ENCODE peak calls at places on chromosomes 7 and 10, in four cellular contexts. One of them, this sample, is unnamed.
A peak's percentile ranks its signal among the peaks of the same experiment; 100 is the strongest.

GRCh38 chr7:118352854-118353453 is 128.4 kb downstream of the ANKRD7 start:
- DNase-seq in uterus: no peak
- DNase-seq in NB4: peak; percentile 87
- DNase-seq in breast epithelium: no peak
- DNase-seq in this sample: no peak

GRCh38 chr7:86975449-86975848 is 84.0 kb downstream of the ELAPOR2 start:
- DNase-seq in uterus: no peak
- DNase-seq in breast epithelium: no peak
- DNase-seq in NB4: no peak
- DNase-seq in this sample: no peak

GRCh38 chr7:117588352-117588794 is 108.5 kb downstream of the CFTR start:
- DNase-seq in NB4: no peak
- DNase-seq in uterus: no peak
- DNase-seq in breast epithelium: no peak
- DNase-seq in this sample: no peak

GRCh38 chr7:56051339-56052191 is at the start of the genes CCT6A and PSPH:
- DNase-seq in breast epithelium: peak; percentile 97
- DNase-seq in uterus: peak; percentile 97
- DNase-seq in NB4: peak; percentile 100
- DNase-seq in this sample: peak; percentile 97

GRCh38 chr10:88147000-88147798 is 283.8 kb downstream of the PTEN start:
- DNase-seq in NB4: no peak
- DNase-seq in breast epithelium: no peak
- DNase-seq in uterus: peak; percentile 54
- DNase-seq in this sample: no peak

GRCh38 chr10:117860823-117861222 is 185.9 kb downstream of the RAB11FIP2 start:
- DNase-seq in breast epithelium: no peak
- DNase-seq in NB4: peak; percentile 42
- DNase-seq in uterus: no peak
- DNase-seq in this sample: no peak

GRCh38 chr7:157150825-157151412 is 12.2 kb downstream of the UBE3C start:
- DNase-seq in uterus: no peak
- DNase-seq in breast epithelium: no peak
- DNase-seq in NB4: peak; percentile 51
- DNase-seq in this sample: no peak

GRCh38 chr7:158760445-158760764 is 55.8 kb upstream of the NCAPG2 start:
- DNase-seq in uterus: no peak
- DNase-seq in NB4: no peak
- DNase-seq in breast epithelium: no peak
- DNase-seq in this sample: no peak

GRCh38 chr7:53418834-53419482 is 383.5 kb downstream of the POM121L12 start:
- DNase-seq in uterus: no peak
- DNase-seq in breast epithelium: no peak
- DNase-seq in NB4: no peak
- DNase-seq in this sample: no peak

GRCh38 chr10:69769395-69769989 is 32.2 kb upstream of the COL13A1 start:
- DNase-seq in NB4: peak; percentile 82
- DNase-seq in breast epithelium: no peak
- DNase-seq in uterus: no peak
- DNase-seq in this sample: no peak

GRCh38 chr7:135263321-135263970 is 29.8 kb downstream of the STRA8 start:
- DNase-seq in NB4: no peak
- DNase-seq in uterus: no peak
- DNase-seq in breast epithelium: no peak
- DNase-seq in this sample: no peak

GRCh38 chr10:79405221-79405994 is 40.0 kb downstream of the ZCCHC24 start:
- DNase-seq in NB4: no peak
- DNase-seq in breast epithelium: no peak
- DNase-seq in uterus: peak; percentile 60
- DNase-seq in this sample: no peak

GRCh38 chr7:43505412-43505811 is 77.5 kb upstream of the STK17A start:
- DNase-seq in NB4: no peak
- DNase-seq in uterus: no peak
- DNase-seq in breast epithelium: no peak
- DNase-seq in this sample: no peak

GRCh38 chr10:62426086-62426485 is 51.9 kb downstream of the ZNF365 start:
- DNase-seq in breast epithelium: no peak
- DNase-seq in NB4: no peak
- DNase-seq in uterus: no peak
- DNase-seq in this sample: no peak

GRCh38 chr7:17530741-17531417 is 232.4 kb downstream of the AHR start:
- DNase-seq in NB4: peak; percentile 49
- DNase-seq in uterus: no peak
- DNase-seq in breast epithelium: no peak
- DNase-seq in this sample: no peak

GRCh38 chr7:43204081-43204480 is 91.6 kb downstream of the HECW1 start:
- DNase-seq in breast epithelium: no peak
- DNase-seq in uterus: no peak
- DNase-seq in NB4: no peak
- DNase-seq in this sample: no peak

GRCh38 chr7:43658718-43659548 is 70.4 kb downstream of the COA1 start:
- DNase-seq in NB4: no peak
- DNase-seq in uterus: no peak
- DNase-seq in breast epithelium: no peak
- DNase-seq in this sample: no peak

GRCh38 chr10:98023024-98023423 is 7.4 kb downstream of the CRTAC1 start:
- DNase-seq in breast epithelium: no peak
- DNase-seq in uterus: no peak
- DNase-seq in NB4: no peak
- DNase-seq in this sample: peak; percentile 68

GRCh38 chr7:106609416-106609815 is 51.5 kb downstream of the CCDC71L start:
- DNase-seq in NB4: no peak
- DNase-seq in breast epithelium: no peak
- DNase-seq in uterus: no peak
- DNase-seq in this sample: no peak

GRCh38 chr7:66142996-66143395 is 28.3 kb downstream of the CRCP start:
- DNase-seq in uterus: no peak
- DNase-seq in NB4: no peak
- DNase-seq in breast epithelium: no peak
- DNase-seq in this sample: peak; percentile 82

GRCh38 chr10:11424456-11425287 is 186.8 kb downstream of the USP6NL start:
- DNase-seq in breast epithelium: no peak
- DNase-seq in uterus: no peak
- DNase-seq in NB4: peak; percentile 28
- DNase-seq in this sample: peak; percentile 84

GRCh38 chr7:31688990-31689389 is 2.0 kb downstream of the PPP1R17 start:
- DNase-seq in uterus: no peak
- DNase-seq in breast epithelium: no peak
- DNase-seq in NB4: no peak
- DNase-seq in this sample: no peak

GRCh38 chr7:426510-426909 is 93.1 kb downstream of the PDGFA start:
- DNase-seq in breast epithelium: no peak
- DNase-seq in NB4: no peak
- DNase-seq in uterus: no peak
- DNase-seq in this sample: no peak

GRCh38 chr10:92755725-92756124 is 66.0 kb downstream of the HHEX start:
- DNase-seq in NB4: no peak
- DNase-seq in uterus: no peak
- DNase-seq in breast epithelium: no peak
- DNase-seq in this sample: no peak
- H3K4me3 ChIP-seq in NB4: no peak overlapping the region
- H3K4me3 ChIP-seq in uterus: no peak overlapping the region
- H3K4me3 ChIP-seq in breast epithelium: no peak overlapping the region
- H3K4me3 ChIP-seq in this sample: no peak overlapping the region

GRCh38 chr7:128071801-128072200 is 40.6 kb upstream of the LRRC4 start:
- DNase-seq in NB4: no peak
- DNase-seq in uterus: no peak
- DNase-seq in breast epithelium: no peak
- DNase-seq in this sample: no peak
- TF ChIP-seq POLR2A in NB4: no peak
- TF ChIP-seq POLR2A in uterus: no peak
- TF ChIP-seq POLR2A in breast epithelium: no peak
- TF ChIP-seq POLR2A in this sample: no peak

GRCh38 chr7:21408481-21408820 is 19.4 kb upstream of the SP4 start:
- DNase-seq in uterus: no peak
- DNase-seq in NB4: no peak
- DNase-seq in breast epithelium: no peak
- DNase-seq in this sample: no peak

GRCh38 chr7:21413502-21413901 is 14.4 kb upstream of the SP4 start:
- DNase-seq in NB4: no peak
- DNase-seq in uterus: no peak
- DNase-seq in breast epithelium: no peak
- DNase-seq in this sample: no peak

GRCh38 chr7:21412953-21413352 is 14.9 kb upstream of the SP4 start:
- DNase-seq in uterus: no peak
- DNase-seq in NB4: no peak
- DNase-seq in breast epithelium: no peak
- DNase-seq in this sample: no peak

GRCh38 chr7:21414795-21415393 is 13.0 kb upstream of the SP4 start:
- DNase-seq in NB4: no peak
- DNase-seq in uterus: no peak
- DNase-seq in breast epithelium: no peak
- DNase-seq in this sample: no peak

GRCh38 chr7:21412291-21412896 is 15.5 kb upstream of the SP4 start:
- DNase-seq in breast epithelium: no peak
- DNase-seq in NB4: no peak
- DNase-seq in uterus: no peak
- DNase-seq in this sample: no peak
- TF ChIP-seq CTCF in breast epithelium: no peak
- TF ChIP-seq CTCF in NB4: no peak
- TF ChIP-seq CTCF in uterus: no peak
- TF ChIP-seq CTCF in this sample: no peak

DNA sequence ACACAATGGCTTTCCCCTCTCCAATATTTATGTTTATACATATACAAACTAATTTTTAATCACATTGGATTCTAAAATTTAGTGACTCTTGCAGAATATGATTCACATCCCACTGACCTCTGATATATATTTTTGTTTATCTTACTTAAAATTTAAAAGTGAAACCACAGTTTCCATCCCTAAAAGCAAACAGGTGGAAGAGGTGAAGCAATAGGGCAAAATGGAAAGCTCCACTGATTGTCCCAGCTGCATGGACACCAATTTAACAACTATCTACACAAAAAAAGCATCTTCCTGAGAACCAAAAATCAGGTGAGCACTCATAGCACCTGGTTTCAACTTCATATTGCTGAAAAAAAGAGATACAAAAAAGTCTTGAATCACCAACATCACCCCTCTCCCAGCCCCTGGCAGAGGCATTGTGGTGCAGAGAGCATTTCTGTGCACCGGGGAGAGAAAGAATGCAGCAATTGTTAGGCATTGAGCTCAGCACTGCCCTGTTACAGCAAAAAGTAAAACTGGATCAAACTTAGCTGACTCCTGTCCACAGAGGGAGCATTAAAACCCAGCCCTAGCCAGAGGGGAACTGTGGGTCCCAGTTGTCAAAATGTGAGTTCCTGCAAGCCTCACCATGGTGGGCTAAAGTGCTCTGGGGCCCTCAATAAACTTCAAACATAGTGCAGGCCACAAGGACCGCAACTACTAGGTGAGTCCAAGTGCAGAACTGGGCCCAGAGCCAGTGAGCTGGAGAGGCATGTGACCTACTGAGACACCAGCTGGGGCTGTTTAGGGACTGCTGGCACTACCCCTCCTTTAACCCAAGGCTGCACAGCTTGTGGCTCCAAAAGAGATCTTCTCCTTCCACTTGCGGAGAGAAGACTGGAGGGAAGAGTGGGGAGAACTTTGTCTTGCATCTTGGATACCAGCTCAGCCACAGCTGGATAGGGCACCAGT is 92.1 kb downstream of the SIRT1 start:
- DNase-seq in NB4: no peak
- DNase-seq in uterus: no peak
- DNase-seq in breast epithelium: no peak
- DNase-seq in this sample: no peak
- H3K4me3 ChIP-seq in NB4: no peak overlapping the region
- H3K4me3 ChIP-seq in uterus: no peak overlapping the region
- H3K4me3 ChIP-seq in breast epithelium: no peak overlapping the region
- H3K4me3 ChIP-seq in this sample: no peak overlapping the region

GRCh38 chr7:79454325-79454960 is 976 bp upstream of the MAGI2 start:
- DNase-seq in uterus: peak; percentile 37
- DNase-seq in breast epithelium: peak; percentile 20
- DNase-seq in NB4: no peak
- DNase-seq in this sample: peak; percentile 86

GRCh38 chr7:79453266-79453557 is 255 bp downstream of the MAGI2 start:
- DNase-seq in NB4: no peak
- DNase-seq in breast epithelium: no peak
- DNase-seq in uterus: no peak
- DNase-seq in this sample: no peak

GRCh38 chr7:79455173-79455790 is 1.8 kb upstream of the MAGI2 start:
- DNase-seq in NB4: no peak
- DNase-seq in uterus: no peak
- DNase-seq in breast epithelium: no peak
- DNase-seq in this sample: no peak

GRCh38 chr7:79452495-79453265 is 787 bp downstream of the MAGI2 start:
- DNase-seq in breast epithelium: peak; percentile 20
- DNase-seq in NB4: no peak
- DNase-seq in uterus: peak; percentile 20
- DNase-seq in this sample: peak; percentile 87

DNA sequence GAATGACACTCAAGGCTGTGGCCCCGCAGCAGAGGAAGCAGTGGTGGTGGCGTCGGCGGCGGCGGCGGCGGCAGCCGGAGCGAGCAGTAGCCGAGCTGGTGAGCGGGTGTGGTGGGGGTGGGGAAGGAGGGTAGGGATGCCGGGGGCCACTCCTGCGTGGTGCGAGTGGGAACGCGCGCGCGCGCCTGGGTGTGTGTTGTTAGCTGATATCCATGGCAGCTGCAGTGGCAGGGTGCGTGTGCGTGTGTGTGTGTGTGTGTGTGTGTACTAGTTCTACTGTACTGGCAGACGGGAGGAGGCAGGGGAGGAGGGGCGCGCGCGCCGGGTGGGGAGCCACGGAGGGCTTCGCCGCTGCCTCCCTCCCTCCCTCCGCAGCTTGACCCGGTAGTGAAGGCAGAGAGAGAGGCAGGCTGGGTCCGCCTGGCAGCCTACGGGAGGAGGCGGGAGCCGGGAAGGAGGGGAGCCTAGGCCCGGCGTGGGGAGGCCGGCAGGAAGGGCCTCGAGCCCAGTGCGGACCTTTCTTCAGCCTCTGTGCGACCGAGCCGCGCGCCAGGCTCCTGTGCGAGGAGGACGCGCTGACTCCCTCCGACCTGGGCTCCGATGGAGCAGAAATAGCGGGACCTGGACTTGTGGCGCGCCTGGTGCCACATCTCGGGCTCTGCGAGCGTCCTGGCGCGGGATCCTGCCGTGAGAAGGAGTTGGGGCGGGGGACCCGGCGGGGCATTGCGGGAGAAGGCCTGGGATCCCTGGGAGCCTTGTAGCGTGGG is at the start of gene MAGI2:
- DNase-seq in uterus: peak; percentile 84
- DNase-seq in NB4: no peak
- DNase-seq in breast epithelium: peak; percentile 67
- DNase-seq in this sample: peak; percentile 79
- TF ChIP-seq POLR2A in uterus: peak; percentile 71
- TF ChIP-seq POLR2A in NB4: no peak
- TF ChIP-seq POLR2A in breast epithelium: peak; percentile 68
- TF ChIP-seq POLR2A in this sample: no peak

DNA sequence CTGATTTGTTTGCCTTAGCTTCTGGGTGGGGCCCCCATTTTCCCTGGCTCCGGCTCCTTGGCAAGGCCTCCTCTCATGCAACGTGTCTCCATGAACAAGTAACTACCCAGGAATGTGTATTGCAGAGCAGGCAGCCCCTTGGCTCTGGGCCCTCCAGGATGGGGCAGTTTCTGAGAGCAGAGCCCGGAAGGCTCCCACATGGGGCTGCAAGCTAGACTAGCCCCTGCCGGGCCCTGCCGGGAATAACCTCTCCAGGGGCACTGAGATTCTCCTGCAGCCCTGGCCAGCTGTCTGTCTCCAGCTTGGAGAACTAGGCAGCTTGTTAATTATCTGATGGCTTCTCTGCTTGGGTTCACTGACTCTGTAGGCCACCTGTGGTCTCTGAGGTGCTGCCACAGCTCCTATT is 184.0 kb upstream of the INHBA start:
- DNase-seq in breast epithelium: no peak
- DNase-seq in uterus: peak; percentile 67
- DNase-seq in NB4: no peak
- DNase-seq in this sample: peak; percentile 53
- TF ChIP-seq CTCF in breast epithelium: no peak
- TF ChIP-seq CTCF in uterus: no peak
- TF ChIP-seq CTCF in NB4: no peak
- TF ChIP-seq CTCF in this sample: no peak